ENCODE peak calls at places on chromosomes 4 and X, in five cellular contexts. G, F, T, Y and B are unnamed samples. For H3K27me3, the result is how much of the 10 kb centered on the place peaks cover.

GRCh38 chrX:41468647-41469323 is 21.6 kb downstream of the NYX start:
- DNase-seq in Y (no peak), F (no peak), G (no peak), T (no peak), B (peak)

GRCh38 chr4:99710020-99710419 is 52.4 kb upstream of the C4orf54 start:
- DNase-seq in G (no peak), Y (no peak), T (no peak), F (no peak), B (no peak)

GRCh38 chrX:120790118-120790517 is 85.5 kb downstream of the CT47B1 start:
- DNase-seq in T (no peak), G (peak), F (no peak), Y (peak), B (peak)

GRCh38 chrX:151396042-151396826 is 772 bp upstream of the VMA21 start:
- DNase-seq in F (no peak), Y (no peak), G (no peak), T (peak), B (peak)

GRCh38 chr4:151207186-151207585 is 69.8 kb upstream of the PRSS48 start:
- DNase-seq in Y (no peak), G (no peak), F (no peak), T (no peak), B (no peak)

GRCh38 chr4:158538911-158539310 is 17.2 kb downstream of the RXFP1 start:
- DNase-seq in G (no peak), T (no peak), Y (no peak), F (no peak), B (no peak)

GRCh38 chr4:138239496-138239895 is 2.7 kb downstream of the SLC7A11 start:
- DNase-seq in G (no peak), T (no peak), Y (no peak), F (no peak), B (no peak)

GRCh38 chr4:7392438-7393374 is 42.0 kb downstream of the PSAPL1 start:
- DNase-seq in Y (no peak), G (no peak), F (no peak), T (peak), B (peak)

GRCh38 chrX:40474205-40474626 is 106.6 kb upstream of the ATP6AP2 start:
- DNase-seq in T (no peak), Y (peak), F (no peak), G (no peak), B (no peak)

GRCh38 chrX:40544343-40545250 is 36.2 kb upstream of the ATP6AP2 start:
- DNase-seq in Y (no peak), F (no peak), G (no peak), T (no peak), B (no peak)

GRCh38 chrX:10199212-10199611 is 42.4 kb downstream of the CLCN4 start:
- DNase-seq in T (peak), G (no peak), Y (no peak), F (no peak), B (peak)

GRCh38 chr4:55853484-55854046 is at the start of gene EXOC1:
- DNase-seq in Y (peak), G (peak), F (peak), T (peak), B (peak)

GRCh38 chr4:32858971-32859370 is 2138.8 kb downstream of the PCDH7 start:
- DNase-seq in G (no peak), T (no peak), Y (no peak), F (no peak), B (no peak)

GRCh38 chr4:135316266-135316779 is 1114.7 kb upstream of the PABPC4L start:
- DNase-seq in Y (no peak), F (no peak), T (no peak), G (no peak), B (no peak)

GRCh38 chr4:88812420-88812819 is 114.8 kb upstream of the NAP1L5 start:
- DNase-seq in G (no peak), T (no peak), F (no peak), Y (no peak), B (no peak)

GRCh38 chr4:153465145-153465544 is 1.0 kb upstream of the TMEM131L start:
- DNase-seq in F (no peak), Y (no peak), G (no peak), T (no peak), B (no peak)

GRCh38 chrX:23844502-23845138 is 61.6 kb downstream of the SAT1 start:
- DNase-seq in G (peak), F (no peak), Y (no peak), T (no peak), B (no peak)

GRCh38 chr4:2141762-2142520 is 82.8 kb downstream of the NAT8L start:
- DNase-seq in G (no peak), Y (peak), F (no peak), T (no peak), B (peak)

GRCh38 chr4:2141022-2141761 is 82.1 kb downstream of the NAT8L start:
- DNase-seq in F (no peak), T (no peak), G (no peak), Y (no peak), B (no peak)

GRCh38 chr4:2138846-2139500 is 79.8 kb downstream of the NAT8L start:
- DNase-seq in T (no peak), Y (no peak), G (no peak), F (no peak), B (no peak)

GRCh38 chr4:2142630-2143427 is 83.7 kb downstream of the NAT8L start:
- DNase-seq in T (no peak), F (no peak), G (no peak), Y (peak), B (no peak)
- H3K27me3 ChIP-seq in T (under half), F (under half), G (under half), Y (under half), B (under half)

DNA sequence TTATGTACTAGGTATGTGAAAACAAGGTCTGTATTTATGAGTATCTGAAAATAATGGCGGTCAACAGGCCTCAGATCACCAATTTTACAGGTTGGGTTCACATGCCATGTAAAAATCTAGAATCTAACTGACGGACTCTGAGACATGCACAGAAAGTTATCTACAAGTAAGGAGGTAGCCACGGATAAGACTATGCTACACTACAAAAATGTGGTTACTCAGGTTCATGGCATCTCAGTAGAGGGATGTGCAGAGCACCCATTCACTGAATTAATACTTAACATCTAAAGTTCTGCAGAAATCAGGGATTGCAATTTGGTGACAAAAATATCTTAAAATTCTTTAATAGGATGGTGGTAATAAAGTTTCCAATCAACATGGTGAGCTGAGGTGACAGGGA is 155.9 kb downstream of the APBB2 start:
- DNase-seq in F (no peak), Y (no peak), G (no peak), T (no peak), B (no peak)
- H3K27me3 ChIP-seq in F (under half), Y (under half), G (under half), T (under half), B (under half)

GRCh38 chr4:54657556-54658313 is at the start of gene KIT:
- DNase-seq in F (peak), T (peak), Y (peak), G (peak), B (peak)

GRCh38 chr4:54659213-54660144 is 1.7 kb downstream of the KIT start:
- DNase-seq in G (no peak), Y (no peak), F (no peak), T (no peak), B (peak)

GRCh38 chr4:54658321-54659093 is 750 bp downstream of the KIT start:
- DNase-seq in F (no peak), T (peak), G (peak), Y (peak), B (peak)

GRCh38 chr4:54654753-54655152 is 3.0 kb upstream of the KIT start:
- DNase-seq in F (no peak), G (no peak), T (no peak), Y (no peak), B (no peak)

DNA sequence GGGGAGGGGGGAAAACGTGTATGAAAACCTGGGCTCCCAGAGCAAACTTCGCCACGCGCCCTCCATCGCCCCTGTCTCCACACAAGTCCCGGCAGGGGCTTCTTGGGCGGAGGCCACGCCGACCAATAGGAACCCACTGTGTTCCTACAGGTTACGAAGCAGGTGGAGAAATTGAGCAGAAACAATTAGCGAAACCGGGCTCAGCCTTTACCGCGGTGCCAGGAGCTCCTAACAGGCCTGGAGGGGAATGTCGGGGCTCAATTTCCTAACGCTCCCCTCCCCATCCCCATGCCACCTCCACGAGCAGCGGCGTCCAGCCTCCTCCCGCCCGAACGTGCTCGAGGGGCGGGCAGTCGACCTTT is 582 bp upstream of the KIT start:
- DNase-seq in T (no peak), G (no peak), Y (no peak), F (no peak), B (peak)
- H3K27me3 ChIP-seq in T (under half), G (under half), Y (under half), F (under half), B (under half)

GRCh38 chr4:183962413-183962812 is 57.3 kb downstream of the STOX2 start:
- DNase-seq in Y (no peak), F (no peak), G (no peak), T (no peak), B (no peak)
- H3K27me3 ChIP-seq in Y (under half), F (under half), G (under half), T (under half), B (under half)

GRCh38 chrX:153694687-153695270 is 7.1 kb downstream of the SLC6A8 start:
- DNase-seq in F (no peak), Y (no peak), T (no peak), G (no peak), B (no peak)

GRCh38 chrX:153700376-153700945 is 12.7 kb downstream of the SLC6A8 start:
- DNase-seq in Y (no peak), G (no peak), T (no peak), F (no peak), B (no peak)

GRCh38 chrX:153700967-153701366 is 13.2 kb downstream of the SLC6A8 start:
- DNase-seq in F (no peak), T (no peak), G (no peak), Y (no peak), B (no peak)

GRCh38 chrX:153696100-153696499 is 8.4 kb downstream of the SLC6A8 start:
- DNase-seq in F (no peak), T (no peak), Y (no peak), G (no peak), B (no peak)

DNA sequence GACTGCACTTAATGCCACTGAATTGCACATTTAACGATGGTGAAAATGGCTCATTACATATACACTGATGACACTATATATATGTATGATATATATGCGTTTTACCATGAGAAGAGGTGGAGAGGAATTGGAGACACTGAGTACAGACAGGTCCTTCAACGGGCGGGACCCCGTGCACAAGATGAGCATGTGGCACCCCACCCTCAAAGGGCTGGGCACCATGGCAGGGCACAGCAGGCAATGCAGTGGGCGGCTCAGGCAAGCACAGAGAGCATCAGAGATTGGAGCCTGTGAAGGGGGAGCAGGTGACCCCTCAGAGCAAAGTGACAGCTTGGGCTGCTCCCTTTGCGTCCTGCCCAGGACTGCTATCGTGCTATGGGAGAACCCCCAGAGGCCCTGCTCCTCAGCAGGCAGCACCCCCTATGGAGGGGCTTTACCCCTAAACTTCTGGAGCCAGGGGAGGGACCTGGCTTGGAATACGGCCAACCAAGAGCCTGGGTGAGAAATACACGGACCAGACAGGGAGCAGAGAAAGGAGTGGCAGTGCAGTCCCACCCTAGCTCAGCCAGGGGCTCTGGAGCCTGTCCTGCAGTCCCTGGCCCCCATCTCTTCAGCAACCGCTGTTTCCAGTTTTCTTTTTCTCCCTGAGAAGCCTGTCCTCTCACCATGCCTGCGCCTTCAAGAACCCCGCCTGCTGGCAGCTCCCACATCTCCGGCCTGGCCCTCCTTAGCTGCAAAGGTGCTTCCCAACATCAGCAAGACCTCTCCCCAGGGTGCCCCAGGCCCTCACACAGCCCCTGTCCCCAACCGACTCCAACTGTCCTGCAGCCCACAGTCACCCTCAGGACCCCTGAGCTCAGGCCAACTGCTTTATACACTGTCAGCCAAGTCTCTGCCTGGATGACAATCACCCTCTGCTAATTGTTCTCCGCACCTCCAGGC is 10.5 kb downstream of the SLC6A8 start:
- DNase-seq in Y (no peak), T (no peak), G (no peak), F (no peak), B (no peak)
- H3K27me3 ChIP-seq in Y (under half), T (under half), G (under half), F (under half), B (under half)

GRCh38 chrX:104567506-104567905 is 1.5 kb downstream of the IL1RAPL2 start:
- DNase-seq in T (no peak), F (no peak), G (no peak), Y (no peak), B (no peak)
- H3K27me3 ChIP-seq in T (under half), F (under half), G (under half), Y (half or more), B (under half)